ENCODE peak calls at places on chromosomes 4 and X, in four cellular contexts. One of them, this sample, is unnamed.

GRCh38 chr4:26701786-26702227 is 117.9 kb downstream of the TBC1D19 start:
- DNase-seq in brain microvascular endothelial cell: no peak
- DNase-seq in ovary: no peak
- DNase-seq in NT2/D1: no peak
- DNase-seq in this sample: no peak

GRCh38 chr4:153514001-153514526 is 47.9 kb downstream of the TMEM131L start:
- DNase-seq in brain microvascular endothelial cell: peak; percentile 80
- DNase-seq in ovary: no peak
- DNase-seq in NT2/D1: no peak
- DNase-seq in this sample: peak; percentile 53

GRCh38 chrX:154541896-154542722 is 4.5 kb downstream of the G6PD start:
- DNase-seq in brain microvascular endothelial cell: peak; percentile 91
- DNase-seq in ovary: peak; percentile 86
- DNase-seq in NT2/D1: no peak
- DNase-seq in this sample: no peak

GRCh38 chr4:176883681-176884418 is 91.1 kb upstream of the VEGFC start:
- DNase-seq in brain microvascular endothelial cell: peak; percentile 69
- DNase-seq in ovary: no peak
- DNase-seq in NT2/D1: no peak
- DNase-seq in this sample: peak; percentile 31

GRCh38 chrX:44674906-44675305 is 132.2 kb upstream of the FUNDC1 start:
- DNase-seq in brain microvascular endothelial cell: no peak
- DNase-seq in ovary: no peak
- DNase-seq in NT2/D1: no peak
- DNase-seq in this sample: no peak

GRCh38 chr4:150315691-150316090 is 237.4 kb downstream of the DCLK2 start:
- DNase-seq in brain microvascular endothelial cell: no peak
- DNase-seq in ovary: no peak
- DNase-seq in NT2/D1: no peak
- DNase-seq in this sample: no peak

GRCh38 chr4:41361831-41362646 is 105.3 kb downstream of the UCHL1 start:
- DNase-seq in brain microvascular endothelial cell: no peak
- DNase-seq in ovary: no peak
- DNase-seq in NT2/D1: no peak
- DNase-seq in this sample: no peak

GRCh38 chrX:148878371-148878770 is 378.0 kb downstream of the AFF2 start:
- DNase-seq in brain microvascular endothelial cell: peak; percentile 57
- DNase-seq in ovary: no peak
- DNase-seq in NT2/D1: no peak
- DNase-seq in this sample: no peak

GRCh38 chrX:134782796-134783195 is 124.5 kb upstream of the PLAC1 start:
- DNase-seq in brain microvascular endothelial cell: peak; percentile 15
- DNase-seq in ovary: no peak
- DNase-seq in NT2/D1: no peak
- DNase-seq in this sample: peak; percentile 58

GRCh38 chr4:80069837-80070788 is 2.9 kb downstream of the ANTXR2 start:
- DNase-seq in brain microvascular endothelial cell: no peak
- DNase-seq in ovary: no peak
- DNase-seq in NT2/D1: no peak
- DNase-seq in this sample: no peak

GRCh38 chrX:15674514-15674898 is 9.9 kb upstream of the CLTRN start:
- DNase-seq in brain microvascular endothelial cell: peak; percentile 96
- DNase-seq in ovary: peak; percentile 95
- DNase-seq in NT2/D1: peak; percentile 72
- DNase-seq in this sample: peak; percentile 94

GRCh38 chrX:134551365-134552095 is 91.6 kb downstream of the HPRT1 start:
- DNase-seq in brain microvascular endothelial cell: no peak
- DNase-seq in ovary: no peak
- DNase-seq in NT2/D1: no peak
- DNase-seq in this sample: peak; percentile 56

GRCh38 chr4:98501383-98501782 is 157.0 kb downstream of the TSPAN5 start:
- DNase-seq in brain microvascular endothelial cell: no peak
- DNase-seq in ovary: no peak
- DNase-seq in NT2/D1: no peak
- DNase-seq in this sample: no peak

GRCh38 chrX:55759478-55759877 is 41.9 kb downstream of the RRAGB start:
- DNase-seq in brain microvascular endothelial cell: no peak
- DNase-seq in ovary: no peak
- DNase-seq in NT2/D1: no peak
- DNase-seq in this sample: no peak

GRCh38 chr4:31458813-31459212 is 738.6 kb downstream of the PCDH7 start:
- DNase-seq in brain microvascular endothelial cell: peak; percentile 14
- DNase-seq in ovary: no peak
- DNase-seq in NT2/D1: no peak
- DNase-seq in this sample: no peak

GRCh38 chr4:17400696-17401095 is 111.2 kb downstream of the QDPR start:
- DNase-seq in brain microvascular endothelial cell: no peak
- DNase-seq in ovary: no peak
- DNase-seq in NT2/D1: no peak
- DNase-seq in this sample: no peak

GRCh38 chr4:168848977-168849687 is 160.9 kb downstream of the CBR4 start:
- DNase-seq in brain microvascular endothelial cell: peak; percentile 79
- DNase-seq in ovary: no peak
- DNase-seq in NT2/D1: peak; percentile 9
- DNase-seq in this sample: peak; percentile 20

GRCh38 chrX:49101629-49101984 is 21.9 kb upstream of the WDR45 start:
- DNase-seq in brain microvascular endothelial cell: no peak
- DNase-seq in ovary: no peak
- DNase-seq in NT2/D1: no peak
- DNase-seq in this sample: no peak

GRCh38 chr4:10118355-10119004 is 1.9 kb upstream of the WDR1 start:
- DNase-seq in brain microvascular endothelial cell: no peak
- DNase-seq in ovary: no peak
- DNase-seq in NT2/D1: no peak
- DNase-seq in this sample: no peak

GRCh38 chr4:118396881-118397666 is 44.3 kb upstream of the PRSS12 start:
- DNase-seq in brain microvascular endothelial cell: no peak
- DNase-seq in ovary: no peak
- DNase-seq in NT2/D1: no peak
- DNase-seq in this sample: no peak

GRCh38 chr4:159435561-159436023 is 332.7 kb downstream of the RAPGEF2 start:
- DNase-seq in brain microvascular endothelial cell: peak; percentile 54
- DNase-seq in ovary: no peak
- DNase-seq in NT2/D1: no peak
- DNase-seq in this sample: no peak

GRCh38 chr4:149914521-149915115 is 99.0 kb upstream of the IQCM start:
- DNase-seq in brain microvascular endothelial cell: peak; percentile 77
- DNase-seq in ovary: no peak
- DNase-seq in NT2/D1: peak; percentile 36
- DNase-seq in this sample: peak; percentile 80

GRCh38 chr4:70895405-70895804 is 6.8 kb upstream of the MOB1B start:
- DNase-seq in brain microvascular endothelial cell: peak; percentile 38
- DNase-seq in ovary: no peak
- DNase-seq in NT2/D1: no peak
- DNase-seq in this sample: peak; percentile 7

GRCh38 chr4:169899295-169899694 is 126.9 kb downstream of the MFAP3L start:
- DNase-seq in brain microvascular endothelial cell: peak; percentile 5
- DNase-seq in ovary: no peak
- DNase-seq in NT2/D1: no peak
- DNase-seq in this sample: no peak

GRCh38 chr4:105990933-105991332 is 95.7 kb downstream of the NPNT start:
- DNase-seq in brain microvascular endothelial cell: peak; percentile 65
- DNase-seq in ovary: peak; percentile 19
- DNase-seq in NT2/D1: no peak
- DNase-seq in this sample: peak; percentile 41

GRCh38 chr4:37317104-37317643 is 72.6 kb downstream of the NWD2 start:
- DNase-seq in brain microvascular endothelial cell: no peak
- DNase-seq in ovary: no peak
- DNase-seq in NT2/D1: no peak
- DNase-seq in this sample: no peak

GRCh38 chrX:96407981-96408380 is 276.7 kb upstream of the DIAPH2 start:
- DNase-seq in brain microvascular endothelial cell: no peak
- DNase-seq in ovary: no peak
- DNase-seq in NT2/D1: no peak
- DNase-seq in this sample: no peak

GRCh38 chrX:96405842-96406241 is 278.8 kb upstream of the DIAPH2 start:
- DNase-seq in brain microvascular endothelial cell: no peak
- DNase-seq in ovary: no peak
- DNase-seq in NT2/D1: peak; percentile 39
- DNase-seq in this sample: no peak

GRCh38 chrX:96410927-96411326 is 273.7 kb upstream of the DIAPH2 start:
- DNase-seq in brain microvascular endothelial cell: no peak
- DNase-seq in ovary: no peak
- DNase-seq in NT2/D1: no peak
- DNase-seq in this sample: no peak

GRCh38 chrX:96407043-96407442 is 277.6 kb upstream of the DIAPH2 start:
- DNase-seq in brain microvascular endothelial cell: peak; percentile 38
- DNase-seq in ovary: peak; percentile 36
- DNase-seq in NT2/D1: no peak
- DNase-seq in this sample: peak; percentile 44

DNA sequence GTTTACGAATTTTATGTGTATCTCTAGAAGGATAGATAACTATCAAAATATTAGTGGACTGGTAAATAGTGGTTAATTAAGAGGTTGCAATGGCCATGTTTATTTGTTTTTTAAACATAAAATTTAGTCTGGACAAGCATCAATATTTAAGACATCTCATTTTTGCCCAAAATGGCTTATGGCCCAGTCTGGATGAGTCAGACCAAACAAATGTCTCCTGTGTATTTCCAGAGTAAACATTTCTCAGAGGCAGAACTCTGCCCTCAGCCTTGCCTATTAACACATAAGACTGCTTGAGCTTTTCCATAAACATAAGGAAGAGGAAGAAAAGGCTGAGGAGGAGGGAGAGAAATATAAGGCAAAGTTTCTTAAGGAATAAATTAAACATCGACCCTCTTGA is 277.1 kb upstream of the DIAPH2 start:
- DNase-seq in brain microvascular endothelial cell: peak; percentile 61
- DNase-seq in ovary: no peak
- DNase-seq in NT2/D1: no peak
- DNase-seq in this sample: no peak
- H3K4me3 ChIP-seq in brain microvascular endothelial cell: no peak overlapping the region
- H3K4me3 ChIP-seq in ovary: no peak overlapping the region
- H3K4me3 ChIP-seq in NT2/D1: no peak overlapping the region
- H3K4me3 ChIP-seq in this sample: no peak overlapping the region

DNA sequence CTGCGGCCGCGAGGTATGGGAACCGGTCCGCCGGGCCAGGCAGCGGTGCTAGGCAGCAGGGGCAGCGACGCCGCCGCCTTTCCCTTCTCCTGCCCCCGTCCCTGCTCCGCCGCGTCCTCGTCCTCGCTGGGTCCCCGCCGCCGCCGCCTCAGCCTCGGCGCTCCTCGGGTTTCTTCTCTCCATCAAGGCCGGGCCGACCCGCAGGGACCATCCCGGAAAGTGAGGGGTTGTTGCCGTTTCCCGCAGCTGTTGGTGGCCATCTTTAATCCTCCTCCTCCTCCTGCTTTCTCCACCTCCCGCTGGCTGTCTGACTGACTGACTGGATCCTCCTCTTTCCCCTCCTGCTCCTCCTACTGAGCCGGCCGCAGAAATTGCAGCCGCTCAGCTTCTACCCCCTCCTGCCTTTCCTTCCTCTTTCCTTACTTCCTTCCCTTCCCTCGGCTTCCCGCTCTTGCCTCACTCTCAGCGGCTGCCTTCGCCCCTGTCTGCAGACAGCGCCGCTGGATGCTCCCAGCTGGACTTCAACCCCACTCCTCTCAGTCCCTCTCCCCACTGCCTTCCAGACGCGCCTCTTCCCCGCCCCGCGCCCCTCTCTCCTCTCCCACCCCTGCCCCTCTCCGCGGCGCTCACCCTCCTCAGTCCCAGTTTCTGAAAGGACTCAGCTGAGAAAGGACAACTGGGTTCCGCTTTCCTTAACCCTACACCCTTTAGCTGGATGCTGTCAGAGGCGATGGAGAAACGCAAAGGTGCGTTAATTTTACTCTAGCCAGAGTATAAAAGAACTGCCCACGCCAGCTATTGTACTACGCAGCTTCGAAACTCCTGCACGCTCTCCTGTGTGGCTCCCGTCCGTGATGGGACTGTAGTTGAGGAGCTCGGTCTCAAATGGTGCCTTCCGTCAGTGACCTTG is at the start of gene WDFY3:
- DNase-seq in brain microvascular endothelial cell: peak; percentile 89
- DNase-seq in ovary: peak; percentile 81
- DNase-seq in NT2/D1: peak; percentile 61
- DNase-seq in this sample: peak; percentile 85
- H3K4me3 ChIP-seq in brain microvascular endothelial cell: peak within 1 kb of the TSS; percentile 80
- H3K4me3 ChIP-seq in ovary: peak within 1 kb of the TSS; percentile 90
- H3K4me3 ChIP-seq in NT2/D1: peak within 1 kb of the TSS; percentile 64
- H3K4me3 ChIP-seq in this sample: peak within 1 kb of the TSS; percentile 72

DNA sequence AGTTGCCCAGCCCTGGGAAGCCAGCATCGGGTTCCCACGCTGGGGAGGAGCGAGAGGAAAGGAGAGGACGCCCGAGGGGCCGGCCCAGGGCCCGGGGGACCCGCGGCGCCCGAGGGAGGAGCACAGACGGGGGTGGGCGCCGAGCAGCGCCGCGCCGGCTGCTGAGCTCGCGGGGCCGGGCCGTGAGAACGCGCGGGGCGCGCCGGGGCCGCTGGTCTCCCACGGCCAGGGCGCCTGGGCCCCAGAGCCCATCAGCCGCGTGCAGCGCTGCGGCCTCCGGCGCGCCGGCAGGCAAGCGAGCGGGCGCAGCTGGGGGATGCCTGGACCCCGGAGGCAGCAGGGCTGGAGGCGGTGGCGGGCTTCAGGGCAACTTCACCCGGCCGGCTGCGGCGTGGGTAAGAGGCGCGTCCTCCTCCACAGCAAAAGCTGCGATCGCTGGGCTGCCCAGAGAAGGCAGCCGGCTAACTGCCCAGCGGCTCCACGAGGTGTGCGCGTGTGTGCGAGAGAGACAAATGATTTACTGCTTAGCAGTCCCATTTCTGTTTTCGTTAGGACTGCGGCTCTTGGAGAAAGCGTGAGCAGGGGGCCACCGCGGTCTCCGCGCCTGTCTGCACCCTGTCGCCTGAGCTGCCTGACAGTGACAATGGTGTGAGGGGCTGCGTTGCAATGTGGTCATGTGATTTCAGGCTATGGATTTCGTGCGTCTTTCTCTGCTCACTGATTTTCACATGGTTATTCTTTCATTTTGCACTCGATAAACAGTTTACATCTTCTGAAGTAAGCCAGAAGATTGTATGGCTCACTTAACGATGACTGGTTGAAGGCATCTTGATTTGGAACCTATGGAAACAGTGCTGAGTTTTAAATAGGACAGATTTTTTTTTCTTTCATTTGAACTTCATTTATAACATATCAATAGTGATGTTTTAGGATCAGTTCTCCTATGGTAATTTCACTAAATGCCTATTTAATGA is 1.2 kb downstream of the GUCY1A1 start:
- DNase-seq in brain microvascular endothelial cell: peak; percentile 6
- DNase-seq in ovary: peak; percentile 30
- DNase-seq in NT2/D1: no peak
- DNase-seq in this sample: peak; percentile 80
- H3K4me3 ChIP-seq in brain microvascular endothelial cell: peak overlapping the region; percentile 61
- H3K4me3 ChIP-seq in ovary: peak overlapping the region; percentile 55
- H3K4me3 ChIP-seq in NT2/D1: peak overlapping the region; percentile 59
- H3K4me3 ChIP-seq in this sample: peak overlapping the region; percentile 91

GRCh38 chr4:36273276-36273675 is 8.1 kb upstream of the DTHD1 start:
- DNase-seq in brain microvascular endothelial cell: no peak
- DNase-seq in ovary: no peak
- DNase-seq in NT2/D1: no peak
- DNase-seq in this sample: no peak
- H3K4me3 ChIP-seq in brain microvascular endothelial cell: no peak overlapping the region
- H3K4me3 ChIP-seq in ovary: no peak overlapping the region
- H3K4me3 ChIP-seq in NT2/D1: no peak overlapping the region
- H3K4me3 ChIP-seq in this sample: no peak overlapping the region